ENCODE peak calls at places on chromosomes 1 and 21, in eight cellular contexts. M, Q, E, F, S, L, J and O are unnamed samples.

GRCh38 chr1:234106032-234106431 is 201.6 kb downstream of the SLC35F3 start:
- DNase-seq in E (no peak), J (no peak), M (no peak), Q (no peak), L (no peak), F (no peak), S (no peak), O (no peak)

GRCh38 chr21:35203093-35204021 is 154.3 kb upstream of the RUNX1 start:
- DNase-seq in S (no peak), F (no peak), Q (peak), M (no peak), L (no peak), J (peak), E (no peak), O (no peak)

GRCh38 chr1:41486892-41487728 is 2.6 kb upstream of the EDN2 start:
- DNase-seq in L (no peak), E (no peak), J (peak), M (no peak), Q (no peak), F (peak), S (peak), O (peak)

GRCh38 chr1:29825941-29826415 is 589.7 kb downstream of the PTPRU start:
- DNase-seq in L (no peak), S (no peak), E (no peak), F (peak), J (no peak), M (no peak), Q (no peak), O (no peak)

GRCh38 chr21:32424674-32425073 is 12.2 kb downstream of the EVA1C start:
- DNase-seq in E (no peak), J (peak), Q (no peak), M (no peak), F (no peak), S (no peak), L (no peak), O (no peak)

GRCh38 chr21:46185717-46186116 is 1.5 kb upstream of the SPATC1L start:
- DNase-seq in S (no peak), Q (no peak), M (no peak), J (no peak), L (no peak), E (no peak), F (no peak), O (no peak)

GRCh38 chr21:20730421-20730820 is 267.8 kb upstream of the NCAM2 start:
- DNase-seq in J (no peak), Q (no peak), E (no peak), F (no peak), L (no peak), S (no peak), M (no peak), O (no peak)

GRCh38 chr1:71658295-71658694 is 577.5 kb upstream of the ZRANB2 start:
- DNase-seq in M (no peak), E (no peak), S (no peak), F (no peak), Q (no peak), L (no peak), J (peak), O (no peak)

GRCh38 chr21:44006656-44007055 is 5.5 kb upstream of the TRAPPC10 start:
- DNase-seq in F (no peak), L (peak), S (no peak), M (no peak), J (no peak), E (peak), Q (peak), O (peak)

GRCh38 chr1:202207292-202207691 is 13.7 kb downstream of the LGR6 start:
- DNase-seq in L (peak), M (peak), Q (peak), S (no peak), J (peak), E (no peak), F (no peak), O (no peak)

GRCh38 chr1:245156736-245157505 is 2.1 kb downstream of the KIF26B start:
- DNase-seq in S (peak), F (no peak), Q (no peak), J (peak), L (no peak), E (no peak), M (no peak), O (peak)

GRCh38 chr1:54800041-54800898 is 853 bp downstream of the TTC22 start:
- DNase-seq in F (no peak), J (no peak), S (no peak), E (no peak), M (no peak), Q (no peak), L (no peak), O (no peak)

GRCh38 chr1:234395297-234395696 is 22.0 kb downstream of the COA6 start:
- DNase-seq in S (no peak), Q (no peak), M (no peak), F (no peak), E (no peak), L (no peak), J (no peak), O (no peak)

GRCh38 chr21:32494946-32495703 is 82.6 kb downstream of the EVA1C start:
- DNase-seq in E (no peak), L (peak), F (no peak), M (no peak), J (peak), Q (peak), S (no peak), O (no peak)

GRCh38 chr21:41583274-41583790 is 75.4 kb upstream of the TMPRSS2 start:
- DNase-seq in S (no peak), J (no peak), M (no peak), L (no peak), Q (no peak), F (no peak), E (peak), O (no peak)

GRCh38 chr1:99648107-99648506 is 2.2 kb downstream of the PALMD start:
- DNase-seq in J (no peak), F (no peak), L (no peak), Q (no peak), S (no peak), M (no peak), E (peak), O (no peak)
- TF ChIP-seq CTCF in J (no peak), F (no peak), L (peak), Q (peak), S (no peak), M (peak), E (no peak), O (peak)

DNA sequence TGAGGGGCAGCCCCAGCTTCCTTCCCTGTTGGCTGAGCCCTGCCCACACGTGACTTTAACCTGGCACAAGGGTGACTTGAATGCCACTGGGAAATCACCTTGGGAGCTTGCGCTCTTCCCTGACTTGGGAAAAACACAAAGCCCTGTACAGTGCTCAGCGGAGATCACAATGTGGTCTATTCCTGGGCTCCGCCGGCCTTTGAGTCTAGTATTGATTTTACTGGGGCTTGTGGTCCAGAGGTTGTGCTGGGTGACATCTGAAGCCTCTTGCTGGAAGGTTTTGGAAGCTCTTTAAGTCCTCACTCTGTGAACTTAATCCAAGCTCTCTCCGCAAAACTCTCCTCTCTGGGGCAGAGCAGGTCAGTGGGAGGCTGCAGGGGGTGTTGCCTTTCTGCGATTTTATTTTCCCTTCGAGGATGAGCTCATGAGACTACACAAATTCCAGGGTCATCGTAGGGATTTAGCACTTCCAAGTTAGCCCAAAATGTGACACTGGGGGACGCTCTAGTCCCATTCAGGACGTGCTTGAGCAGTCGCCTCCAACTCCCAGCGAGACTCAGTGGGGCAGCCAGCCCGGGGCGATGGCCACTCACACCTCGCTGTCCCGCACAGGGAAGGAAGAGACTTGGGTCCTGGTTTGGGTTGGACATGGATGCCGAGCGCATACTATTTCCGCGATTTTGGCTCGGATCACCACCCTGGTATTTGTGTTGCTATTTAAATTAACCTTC is 291.9 kb upstream of the AJAP1 start:
- DNase-seq in S (no peak), F (no peak), M (no peak), E (no peak), Q (no peak), J (no peak), L (no peak), O (no peak)
- TF ChIP-seq CTCF in S (no peak), F (no peak), M (no peak), E (no peak), Q (no peak), J (no peak), L (no peak), O (no peak)

GRCh38 chr1:63323866-63324778 is 1.8 kb downstream of the FOXD3 start:
- DNase-seq in F (no peak), E (no peak), J (no peak), M (no peak), Q (no peak), S (no peak), L (no peak), O (no peak)
- TF ChIP-seq CTCF in F (no peak), E (no peak), J (no peak), M (no peak), Q (no peak), S (no peak), L (no peak), O (no peak)

GRCh38 chr1:9181176-9181906 is 52.4 kb upstream of the GPR157 start:
- DNase-seq in F (peak), S (peak), E (peak), J (peak), L (no peak), Q (peak), M (peak), O (no peak)

GRCh38 chr1:9183441-9183840 is 51.1 kb upstream of the H6PD start:
- DNase-seq in L (no peak), S (no peak), E (no peak), M (no peak), Q (no peak), F (no peak), J (no peak), O (no peak)

GRCh38 chr1:9183898-9184297 is 50.7 kb upstream of the H6PD start:
- DNase-seq in Q (no peak), L (no peak), M (no peak), J (no peak), S (no peak), E (no peak), F (no peak), O (no peak)

GRCh38 chr1:9182784-9183257 is 51.8 kb upstream of the H6PD start:
- DNase-seq in S (peak), F (peak), M (no peak), Q (no peak), J (no peak), L (no peak), E (no peak), O (no peak)

GRCh38 chr1:9181990-9182783 is 52.4 kb upstream of the H6PD start:
- DNase-seq in F (peak), S (peak), L (no peak), M (no peak), Q (no peak), E (peak), J (peak), O (no peak)
- TF ChIP-seq CTCF in F (no peak), S (peak), L (peak), M (no peak), Q (peak), E (no peak), J (no peak), O (no peak)

GRCh38 chr1:34549199-34549598 is 205.6 kb upstream of the GJB5 start:
- DNase-seq in E (no peak), L (no peak), Q (no peak), F (no peak), M (no peak), J (no peak), S (no peak), O (no peak)

GRCh38 chr1:34547043-34547674 is 207.7 kb upstream of the GJB5 start:
- DNase-seq in Q (no peak), M (no peak), F (no peak), L (no peak), S (no peak), E (no peak), J (no peak), O (no peak)
- TF ChIP-seq CTCF in Q (no peak), M (no peak), F (no peak), L (peak), S (no peak), E (no peak), J (no peak), O (no peak)

GRCh38 chr1:223245983-223246382 is 102.9 kb upstream of the TLR5 start:
- DNase-seq in Q (no peak), S (no peak), F (no peak), M (peak), J (no peak), E (no peak), L (no peak), O (no peak)

GRCh38 chr1:223243441-223244050 is 100.5 kb upstream of the TLR5 start:
- DNase-seq in E (no peak), M (peak), J (no peak), S (no peak), L (no peak), F (no peak), Q (no peak), O (no peak)

GRCh38 chr1:223245411-223245810 is 102.4 kb upstream of the TLR5 start:
- DNase-seq in E (no peak), F (no peak), S (no peak), L (no peak), Q (no peak), J (no peak), M (peak), O (no peak)

GRCh38 chr1:223242971-223243370 is 99.9 kb upstream of the TLR5 start:
- DNase-seq in J (no peak), Q (no peak), M (peak), S (no peak), L (no peak), E (no peak), F (no peak), O (no peak)

DNA sequence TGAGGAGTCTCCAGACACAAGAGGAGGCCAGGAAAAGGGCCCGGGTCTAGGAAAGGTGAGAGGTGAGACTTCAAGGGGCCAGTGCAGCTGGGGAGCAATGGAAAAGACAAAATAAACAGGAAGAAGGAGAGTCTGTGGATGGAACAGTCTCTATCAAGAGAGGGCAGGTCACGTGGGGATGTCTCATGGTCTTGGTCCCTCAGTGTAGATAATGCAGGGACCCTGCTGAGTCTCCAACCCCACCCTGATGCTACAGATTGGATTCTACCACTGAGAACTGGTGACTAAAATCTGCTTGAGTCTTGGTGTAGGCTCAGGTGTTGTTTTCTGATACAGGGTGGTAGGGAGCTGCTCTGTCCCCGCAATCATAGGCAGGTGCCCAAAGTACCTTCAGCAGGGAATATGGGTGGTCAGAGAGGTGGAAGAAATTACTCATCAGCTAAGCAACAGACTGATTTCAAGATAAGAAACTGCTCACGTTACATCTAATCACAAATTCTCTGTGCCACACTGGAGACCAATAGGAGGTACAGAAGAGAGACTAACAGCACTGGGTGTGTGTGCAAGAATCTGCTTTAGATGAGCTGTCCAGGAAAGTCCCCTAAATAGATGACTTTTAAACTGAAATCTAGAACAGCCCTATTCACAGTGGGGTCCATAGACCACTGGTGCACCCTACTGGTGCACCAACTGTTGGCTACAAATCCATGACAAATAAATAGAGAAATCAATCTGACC is 101.5 kb upstream of the TLR5 start:
- DNase-seq in S (peak), E (no peak), L (no peak), F (no peak), Q (peak), J (peak), M (peak), O (no peak)
- TF ChIP-seq CTCF in S (no peak), E (peak), L (peak), F (no peak), Q (peak), J (peak), M (no peak), O (peak)

DNA sequence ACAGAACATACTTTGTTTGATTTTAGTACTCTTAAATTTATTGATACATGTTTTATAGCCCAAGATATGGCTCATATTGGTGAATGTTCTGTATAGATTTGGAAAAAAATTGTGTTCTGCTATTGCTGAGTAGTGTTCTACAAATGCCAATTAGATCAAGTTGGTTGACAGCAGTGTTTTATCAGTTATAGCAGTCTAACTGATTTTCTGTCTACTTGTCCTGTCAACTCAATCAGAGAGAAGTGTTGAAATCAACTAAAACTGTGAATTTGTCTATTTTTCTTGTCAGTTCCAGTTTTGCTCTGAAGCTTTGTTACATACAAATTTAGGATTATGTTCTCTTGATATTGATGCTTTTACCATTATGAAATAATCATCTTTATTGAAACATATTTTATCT is 14.7 kb upstream of the MT1HL1 start:
- DNase-seq in M (no peak), Q (no peak), E (no peak), S (no peak), L (no peak), F (no peak), J (no peak), O (no peak)
- TF ChIP-seq CTCF in M (no peak), Q (no peak), E (no peak), S (no peak), L (no peak), F (no peak), J (no peak), O (no peak)

DNA sequence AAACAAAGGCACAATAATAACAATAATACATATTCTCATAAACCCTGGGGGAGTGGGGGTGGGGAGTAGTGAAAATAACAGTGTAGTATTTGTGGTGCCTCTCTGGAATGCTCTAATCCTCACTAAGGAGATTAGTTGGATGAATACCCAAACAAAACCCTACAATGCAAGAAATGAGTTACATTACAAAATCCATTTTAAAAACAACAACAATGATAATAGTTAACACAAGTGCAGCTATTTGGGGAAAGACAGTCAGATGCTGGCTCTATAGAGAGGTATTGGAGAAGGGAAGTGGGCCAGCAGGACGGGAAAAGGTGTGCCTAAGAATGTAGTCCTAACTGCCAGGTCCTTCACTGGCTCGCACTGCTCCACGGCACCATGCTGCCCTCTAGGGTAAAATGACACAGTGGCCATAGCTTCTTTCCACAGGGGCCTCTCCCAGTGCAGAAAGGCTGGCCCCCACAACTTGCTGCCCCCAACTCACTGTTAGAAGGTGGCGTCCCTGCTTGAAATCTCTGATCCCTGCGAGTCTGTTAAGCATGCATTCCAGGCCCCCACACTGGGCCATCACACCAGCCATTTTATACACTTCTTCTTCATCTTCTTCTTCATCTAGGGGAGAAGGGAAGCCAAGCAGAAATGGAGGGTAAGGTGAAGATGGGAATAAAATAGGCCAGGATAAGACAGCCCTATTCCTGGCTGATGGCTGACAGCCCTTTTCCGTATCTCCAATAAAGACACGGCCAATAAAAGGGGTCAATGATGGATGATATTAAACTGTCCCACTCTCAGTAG is 113.8 kb downstream of the UBR4 start:
- DNase-seq in E (peak), M (no peak), Q (no peak), L (no peak), J (no peak), F (no peak), S (no peak), O (no peak)
- TF ChIP-seq CTCF in E (peak), M (peak), Q (peak), L (peak), J (peak), F (peak), S (peak), O (peak)